ENCODE peak calls at places on chromosomes 11 and 22, in seven cellular contexts. Y, P, I, D, V, N and J are unnamed samples.

GRCh38 chr22:36585841-36586240 is 56.9 kb upstream of the EIF3D start:
- DNase-seq in Y (peak; percentile 81), P (peak; percentile 73), I (no peak), N (peak; percentile 32), V (no peak), D (no peak), J (no peak)

GRCh38 chr11:69111578-69112247 is 44.0 kb upstream of the SMIM38 start:
- DNase-seq in N (no peak), Y (no peak), V (no peak), P (no peak), I (no peak), D (no peak), J (no peak)

GRCh38 chr22:45830531-45831245 is 146.3 kb downstream of the WNT7B start:
- DNase-seq in V (no peak), D (no peak), Y (no peak), I (no peak), P (peak; percentile 61), N (no peak), J (peak; percentile 77)

GRCh38 chr11:92396133-92396532 is 171.5 kb downstream of the FAT3 start:
- DNase-seq in N (no peak), P (no peak), D (no peak), I (no peak), Y (no peak), V (no peak), J (no peak)

GRCh38 chr11:35524780-35525179 is 636 bp downstream of the PAMR1 start:
- DNase-seq in V (no peak), I (no peak), Y (no peak), P (peak; percentile 48), D (no peak), N (no peak), J (no peak)

GRCh38 chr11:70490723-70491558 is 92.6 kb downstream of the CTTN start:
- DNase-seq in Y (no peak), I (no peak), N (no peak), P (no peak), D (no peak), V (no peak), J (no peak)

GRCh38 chr22:47100019-47100418 is 337.6 kb downstream of the TBC1D22A start:
- DNase-seq in I (no peak), D (no peak), Y (peak; percentile 38), P (no peak), V (no peak), N (no peak), J (no peak)

GRCh38 chr11:30683176-30683575 is 97.0 kb upstream of the MPPED2 start:
- DNase-seq in Y (no peak), P (no peak), D (no peak), N (no peak), V (no peak), I (no peak), J (no peak)

GRCh38 chr11:61966673-61967176 is 709 bp downstream of the FTH1 start:
- DNase-seq in I (no peak), N (peak; percentile 21), V (no peak), P (peak; percentile 45), D (peak; percentile 23), Y (peak; percentile 69), J (no peak)

GRCh38 chr22:29157759-29158535 is 47.7 kb upstream of the EMID1 start:
- DNase-seq in N (no peak), V (no peak), P (no peak), I (no peak), Y (no peak), D (no peak), J (no peak)

GRCh38 chr22:21823740-21824438 is 43.6 kb downstream of the MAPK1 start:
- DNase-seq in V (no peak), Y (no peak), D (no peak), P (peak; percentile 67), I (no peak), N (no peak), J (peak; percentile 46)

GRCh38 chr22:29152381-29153138 is 53.1 kb upstream of the EMID1 start:
- DNase-seq in P (no peak), N (no peak), D (no peak), I (no peak), V (no peak), Y (peak; percentile 58), J (peak; percentile 14)

GRCh38 chr11:83187463-83187862 is 6.0 kb upstream of the ANKRD42 start:
- DNase-seq in D (no peak), Y (no peak), P (no peak), V (no peak), N (no peak), I (no peak), J (no peak)

GRCh38 chr11:94730153-94730552 is 38.0 kb upstream of the AMOTL1 start:
- DNase-seq in P (peak; percentile 30), I (no peak), D (no peak), V (no peak), Y (no peak), N (no peak), J (no peak)

GRCh38 chr11:39668640-39669039 is 1790.8 kb downstream of the LRRC4C start:
- DNase-seq in P (no peak), Y (no peak), D (no peak), N (no peak), V (no peak), I (no peak), J (peak; percentile 90)

GRCh38 chr22:20951932-20952380 is 15.1 kb upstream of the AIFM3 start:
- DNase-seq in N (no peak), D (no peak), I (no peak), V (no peak), P (no peak), Y (no peak), J (no peak)

GRCh38 chr11:62011881-62012280 is 44.4 kb upstream of the FTH1 start:
- DNase-seq in D (no peak), P (no peak), Y (no peak), I (no peak), V (no peak), N (no peak), J (no peak)

GRCh38 chr11:14773755-14774154 is 118.3 kb downstream of the CYP2R1 start:
- DNase-seq in P (no peak), I (no peak), D (no peak), V (no peak), Y (no peak), N (no peak), J (no peak)

GRCh38 chr22:43289976-43290663 is 53.1 kb downstream of the SCUBE1 start:
- DNase-seq in Y (peak; percentile 57), D (no peak), I (no peak), N (no peak), V (no peak), P (peak; percentile 47), J (no peak)

GRCh38 chr11:3155216-3155615 is 9.9 kb downstream of the OSBPL5 start:
- DNase-seq in Y (no peak), D (no peak), V (no peak), N (no peak), P (no peak), I (no peak), J (no peak)

GRCh38 chr11:17875908-17876307 is 136.9 kb downstream of the SERGEF start:
- DNase-seq in V (no peak), Y (no peak), I (no peak), P (no peak), D (no peak), N (no peak), J (no peak)

GRCh38 chr11:112610494-112610893 is 349.8 kb upstream of the PLET1 start:
- DNase-seq in V (no peak), D (no peak), I (no peak), P (no peak), Y (no peak), N (no peak), J (no peak)

GRCh38 chr11:7512525-7513209 is 1.1 kb upstream of the PPFIBP2 start:
- DNase-seq in I (peak; percentile 1), P (peak; percentile 34), V (peak; percentile 59), Y (peak; percentile 88), N (no peak), D (no peak), J (no peak)

GRCh38 chr11:8683115-8683807 is 669 bp downstream of the RPL27A start:
- DNase-seq in P (no peak), I (no peak), D (peak; percentile 33), Y (no peak), N (no peak), V (no peak), J (peak; percentile 14)

GRCh38 chr11:86800076-86800955 is at the start of gene PRSS23:
- DNase-seq in I (peak; percentile 56), Y (peak; percentile 75), P (peak; percentile 78), N (peak; percentile 74), V (no peak), D (peak; percentile 35), J (peak; percentile 31)

GRCh38 chr11:2361565-2361964 is 15.5 kb upstream of the CD81 start:
- DNase-seq in I (no peak), D (no peak), P (no peak), N (no peak), Y (no peak), V (no peak), J (no peak)

GRCh38 chr22:32571764-32572163 is 97.2 kb downstream of the FBXO7 start:
- DNase-seq in P (no peak), I (no peak), Y (peak; percentile 25), N (no peak), V (no peak), D (no peak), J (no peak)

GRCh38 chr11:8719260-8720190 is 36.9 kb downstream of the RPL27A start:
- DNase-seq in P (peak; percentile 99), N (peak; percentile 61), Y (peak; percentile 88), V (no peak), D (no peak), I (no peak), J (peak; percentile 96)

GRCh38 chr11:65653229-65654225 is 9.2 kb downstream of the RELA start:
- DNase-seq in P (no peak), Y (no peak), D (no peak), V (no peak), I (no peak), N (peak; percentile 6), J (no peak)

GRCh38 chr22:26416670-26417270 is 12.3 kb upstream of the ASPHD2 start:
- DNase-seq in V (no peak), N (peak; percentile 46), D (no peak), I (no peak), P (peak; percentile 91), Y (no peak), J (peak; percentile 84)